ENCODE peak calls at places on chromosomes 11 and 22, in six cellular contexts. U is retinal pigment epithelial cell, V is RWPE1, L is GM12878, Q is heart left ventricle, N is Caco-2. E is an unnamed sample.

GRCh38 chr11:102191832-102192231 is 81.6 kb downstream of the YAP1 start:
- DNase-seq in V (no peak), L (no peak), N (no peak), U (no peak), Q (no peak), E (peak)

GRCh38 chr11:14414470-14415461 is 55.8 kb upstream of the RRAS2 start:
- DNase-seq in U (no peak), N (no peak), V (no peak), Q (no peak), L (peak), E (no peak)

GRCh38 chr11:66340596-66341501 is 4.1 kb downstream of the BRMS1 start:
- DNase-seq in V (no peak), Q (no peak), L (no peak), U (no peak), N (no peak), E (no peak)

GRCh38 chr11:88801484-88802123 is 264.2 kb downstream of the GRM5 start:
- DNase-seq in Q (no peak), V (no peak), N (no peak), L (no peak), U (no peak), E (no peak)

GRCh38 chr11:33867566-33867965 is 24.3 kb downstream of the LMO2 start:
- DNase-seq in N (no peak), L (no peak), Q (no peak), U (no peak), V (no peak), E (no peak)

GRCh38 chr11:37474889-37475288 is 876.9 kb upstream of the RAG2 start:
- DNase-seq in V (no peak), U (no peak), Q (no peak), L (no peak), N (no peak), E (no peak)

GRCh38 chr22:31947296-31947695 is 3.0 kb downstream of the YWHAH start:
- DNase-seq in Q (no peak), L (no peak), N (no peak), V (peak), U (no peak), E (peak)

GRCh38 chr22:28742562-28742962 is 723 bp downstream of the HSCB start:
- DNase-seq in U (no peak), V (no peak), L (no peak), N (no peak), Q (no peak), E (no peak)

GRCh38 chr11:75626692-75627536 is 41.9 kb downstream of the MAP6 start:
- DNase-seq in U (no peak), L (no peak), Q (no peak), V (no peak), N (no peak), E (no peak)

GRCh38 chr11:19628018-19628417 is 84.6 kb upstream of the NAV2 start:
- DNase-seq in U (no peak), Q (peak), L (no peak), N (no peak), V (peak), E (peak)

GRCh38 chr11:91837649-91838330 is 386.8 kb upstream of the FAT3 start:
- DNase-seq in N (no peak), U (no peak), V (no peak), Q (no peak), L (no peak), E (no peak)

GRCh38 chr22:39456262-39457046 is at the start of gene MGAT3:
- DNase-seq in Q (no peak), U (no peak), V (no peak), N (no peak), L (no peak), E (no peak)

GRCh38 chr11:61609970-61610347 is 29.1 kb upstream of the SYT7 start:
- DNase-seq in V (no peak), L (no peak), N (peak), U (no peak), Q (no peak), E (no peak)

GRCh38 chr11:76293189-76293631 is 86.9 kb upstream of the WNT11 start:
- DNase-seq in V (no peak), N (no peak), Q (no peak), U (no peak), L (peak), E (no peak)

GRCh38 chr22:46351131-46351735 is 15.7 kb downstream of the TRMU start:
- DNase-seq in V (no peak), Q (no peak), U (no peak), L (no peak), N (no peak), E (no peak)

GRCh38 chr22:44723801-44724200 is 21.8 kb downstream of the PRR5 start:
- DNase-seq in V (peak), N (no peak), U (no peak), Q (no peak), L (peak), E (no peak)

GRCh38 chr22:17300926-17301325 is 68.3 kb upstream of the CECR2 start:
- DNase-seq in N (no peak), U (no peak), L (no peak), Q (no peak), V (no peak), E (no peak)

GRCh38 chr22:26656896-26657851 is at the start of gene MIAT:
- DNase-seq in N (no peak), V (no peak), Q (no peak), U (no peak), L (no peak), E (no peak)

GRCh38 chr11:11985954-11986949 is 22.2 kb downstream of the DKK3 start:
- DNase-seq in U (no peak), L (no peak), Q (no peak), N (no peak), V (no peak), E (no peak)

GRCh38 chr11:96143016-96143670 is 199.9 kb downstream of the MAML2 start:
- DNase-seq in V (no peak), Q (no peak), U (no peak), N (no peak), L (no peak), E (no peak)

GRCh38 chr11:116078101-116078561 is 573.9 kb upstream of the CADM1 start:
- DNase-seq in N (no peak), U (no peak), V (no peak), L (no peak), Q (no peak), E (no peak)

GRCh38 chr11:67420147-67420645 is 4.7 kb downstream of the CARNS1 start:
- DNase-seq in L (no peak), N (no peak), U (no peak), Q (no peak), V (no peak), E (no peak)

GRCh38 chr22:39434243-39434653 is 22.6 kb upstream of the MGAT3 start:
- DNase-seq in N (no peak), V (no peak), U (no peak), L (no peak), Q (peak), E (no peak)

GRCh38 chr11:72072348-72072747 is 8.0 kb downstream of the NUMA1 start:
- DNase-seq in V (peak), U (no peak), Q (no peak), L (no peak), N (peak), E (peak)

GRCh38 chr11:92804388-92804787 is 165.1 kb upstream of the MTNR1B start:
- DNase-seq in Q (no peak), V (no peak), U (no peak), L (no peak), N (no peak), E (no peak)

GRCh38 chr11:77147668-77148321 is 19.7 kb downstream of the MYO7A start:
- DNase-seq in L (no peak), U (no peak), Q (no peak), V (peak), N (no peak), E (no peak)

GRCh38 chr11:37811349-37811748 is 1213.3 kb upstream of the RAG2 start:
- DNase-seq in U (no peak), N (no peak), Q (no peak), V (no peak), L (no peak), E (no peak)

GRCh38 chr11:28123151-28123571 is 15.0 kb downstream of the METTL15 start:
- DNase-seq in Q (no peak), V (no peak), U (no peak), N (no peak), L (no peak), E (peak)

GRCh38 chr11:21814169-21814568 is 378.7 kb upstream of the ANO5 start:
- DNase-seq in V (no peak), N (no peak), Q (no peak), U (peak), L (no peak), E (peak)

GRCh38 chr11:1055109-1055703 is 18.7 kb upstream of the MUC6 start:
- DNase-seq in N (no peak), U (no peak), Q (no peak), L (no peak), V (no peak), E (no peak)

GRCh38 chr22:47370448-47371262 is 608.2 kb downstream of the TBC1D22A start:
- DNase-seq in L (no peak), U (no peak), Q (no peak), V (no peak), N (no peak), E (no peak)

DNA sequence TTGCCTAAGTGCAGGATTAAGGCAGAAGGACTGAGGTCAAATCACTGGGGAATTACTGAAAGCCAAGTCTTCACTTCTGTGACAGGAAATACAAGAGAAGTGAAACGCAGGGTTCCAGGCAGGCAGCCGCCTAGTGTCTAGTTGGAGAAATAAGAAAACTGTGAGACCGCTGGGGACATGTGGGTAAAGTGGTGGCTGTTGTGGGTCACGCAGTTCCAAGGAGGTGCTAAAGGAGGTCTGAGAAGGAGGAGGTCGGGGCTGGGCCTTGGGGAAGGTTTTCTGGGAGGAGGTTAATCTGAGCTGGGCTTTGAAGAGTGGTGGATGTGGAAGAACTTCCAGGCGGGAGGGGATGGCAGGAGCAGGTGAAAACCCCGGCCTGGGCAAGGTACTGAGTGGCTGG is 11.2 kb downstream of the MCM5 start:
- DNase-seq in N (no peak), Q (no peak), V (no peak), U (no peak), L (peak), E (no peak)
- TF ChIP-seq CTCF in N (no peak), Q (no peak), V (no peak), U (no peak), L (peak), E (no peak)

GRCh38 chr11:3046190-3046589 is 11.0 kb downstream of the CARS1 start:
- DNase-seq in N (no peak), L (no peak), V (no peak), Q (no peak), U (no peak), E (no peak)
- TF ChIP-seq CTCF in N (no peak), L (peak), V (no peak), Q (no peak), U (peak), E (no peak)

DNA sequence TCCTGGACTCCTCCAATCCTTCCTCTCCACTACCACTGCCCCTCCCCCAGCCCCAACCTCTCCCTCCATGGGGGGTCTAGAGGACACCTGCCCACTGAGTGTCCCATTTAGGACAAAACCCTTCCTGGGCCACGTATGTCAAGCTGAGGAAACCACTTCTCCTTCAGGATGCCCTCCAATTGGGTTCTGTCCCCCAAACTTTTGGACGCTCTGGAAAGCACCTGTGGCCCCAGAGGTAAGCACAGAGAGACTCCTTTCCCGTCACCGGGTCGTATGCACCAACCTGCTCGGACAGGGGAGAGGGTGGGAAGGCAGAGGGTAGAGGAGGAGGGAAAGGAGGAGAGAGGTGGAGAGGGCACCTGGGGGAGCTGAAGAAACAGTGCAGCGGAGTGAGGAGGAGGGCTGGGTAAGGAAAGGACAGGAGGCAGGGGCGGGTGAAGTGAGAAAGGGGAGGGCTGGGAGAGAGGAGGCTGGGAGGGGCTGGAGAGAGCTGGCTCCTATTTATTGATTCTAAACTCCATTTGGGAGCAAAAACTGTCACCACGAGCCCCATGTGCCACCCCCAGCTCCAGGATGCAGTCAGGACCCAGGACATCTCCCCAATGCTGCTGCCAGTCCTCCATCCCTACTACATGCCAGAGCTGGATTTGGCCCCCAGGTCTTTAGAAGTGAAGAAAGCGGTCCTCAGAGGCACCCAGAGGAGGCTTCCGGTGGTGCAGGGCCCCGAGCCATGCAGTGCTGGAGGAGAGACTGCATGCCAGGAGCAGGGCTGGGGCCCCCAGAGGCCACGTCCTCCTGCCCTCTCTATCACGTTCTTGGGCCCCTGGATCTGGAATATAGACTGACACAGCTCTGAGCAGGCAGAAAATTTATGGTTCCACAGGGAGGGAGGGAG is 53.6 kb downstream of the SLC22A12 start:
- DNase-seq in L (no peak), Q (no peak), U (no peak), V (no peak), N (no peak), E (no peak)
- TF ChIP-seq CTCF in L (peak), Q (no peak), U (peak), V (no peak), N (peak), E (no peak)

DNA sequence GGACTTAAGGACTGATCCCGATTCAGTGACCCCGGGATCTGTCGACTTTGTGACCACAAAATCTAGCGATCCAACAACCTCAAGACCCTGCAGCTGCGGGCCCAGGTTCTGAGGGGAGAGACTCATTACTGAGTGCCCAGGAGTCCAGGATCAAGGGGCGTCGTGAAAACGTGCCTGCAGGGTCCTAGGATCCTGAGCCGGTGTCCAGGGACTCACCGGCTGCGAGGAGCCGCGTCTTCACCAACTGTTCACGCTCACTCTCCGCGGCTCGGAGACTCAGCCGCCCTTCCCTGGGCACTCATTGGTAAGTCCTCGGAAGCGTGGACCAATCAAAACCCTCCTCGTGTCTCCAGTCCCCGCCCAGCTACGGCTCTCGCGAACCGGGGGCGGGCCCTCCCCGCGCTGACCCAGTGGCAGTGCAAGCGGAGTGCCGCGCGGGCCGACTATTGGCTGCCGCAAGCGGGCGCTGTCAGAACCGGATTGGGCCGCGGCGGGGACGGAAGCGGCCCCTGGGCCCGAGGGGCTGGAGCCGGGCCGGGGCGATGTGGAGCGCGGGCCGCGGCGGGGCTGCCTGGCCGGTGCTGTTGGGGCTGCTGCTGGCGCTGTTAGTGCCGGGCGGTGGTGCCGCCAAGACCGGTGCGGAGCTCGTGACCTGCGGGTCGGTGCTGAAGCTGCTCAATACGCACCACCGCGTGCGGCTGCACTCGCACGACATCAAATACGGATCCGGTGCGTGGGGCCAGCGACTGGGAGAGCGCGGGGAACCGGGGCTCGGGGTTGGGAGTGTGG is at the start of gene SDF2L1:
- DNase-seq in N (peak), Q (peak), U (peak), V (peak), L (peak), E (peak)
- TF ChIP-seq CTCF in N (no peak), Q (no peak), U (no peak), V (no peak), L (no peak), E (no peak)

DNA sequence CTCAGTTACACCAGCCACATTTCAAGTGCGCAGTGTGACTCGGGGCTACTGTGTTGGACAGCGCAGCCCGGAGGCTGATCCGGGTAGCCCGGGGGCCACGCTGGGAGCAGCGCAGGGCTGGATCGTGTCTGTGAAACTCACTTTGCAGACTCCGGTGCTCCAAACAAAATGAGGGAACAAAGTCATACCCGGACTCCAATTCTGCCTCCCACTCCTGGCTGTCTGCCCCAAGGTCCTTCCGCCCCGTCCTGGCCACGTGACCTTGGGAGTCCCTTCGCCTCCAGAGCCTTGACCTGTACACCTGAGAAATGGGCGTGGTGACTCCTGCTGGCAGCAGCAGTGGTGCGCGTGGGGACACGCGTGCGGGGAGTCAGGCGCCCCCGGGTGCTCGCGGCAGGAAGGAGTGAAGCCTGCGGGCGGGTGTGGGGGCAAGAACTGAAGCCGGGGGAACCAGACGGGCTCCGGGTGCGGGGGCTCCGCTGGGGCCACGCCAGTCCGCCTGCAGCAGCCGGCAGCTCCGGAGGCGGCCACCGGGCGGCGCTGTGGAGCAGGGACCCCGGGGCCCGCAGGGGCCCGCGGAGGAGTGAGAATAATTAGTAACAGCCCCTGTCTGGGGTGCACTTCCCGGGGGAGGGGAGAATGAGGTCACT is 42.4 kb downstream of the KCNJ4 start:
- DNase-seq in U (no peak), Q (no peak), V (peak), L (no peak), N (no peak), E (no peak)
- TF ChIP-seq CTCF in U (peak), Q (peak), V (peak), L (peak), N (peak), E (peak)

GRCh38 chr22:42070517-42071422 is at the start of gene NAGA:
- DNase-seq in U (peak), L (peak), Q (peak), V (peak), N (peak), E (peak)

GRCh38 chr22:42073568-42074152 is 388 bp upstream of the PHETA2 start:
- DNase-seq in L (no peak), U (no peak), Q (no peak), V (no peak), N (no peak), E (no peak)

GRCh38 chr22:42074846-42075245 is 798 bp downstream of the PHETA2 start:
- DNase-seq in L (no peak), U (no peak), N (no peak), Q (no peak), V (no peak), E (no peak)

GRCh38 chr22:42074153-42074750 is at the start of gene PHETA2:
- DNase-seq in U (no peak), N (peak), L (no peak), V (no peak), Q (peak), E (no peak)

DNA sequence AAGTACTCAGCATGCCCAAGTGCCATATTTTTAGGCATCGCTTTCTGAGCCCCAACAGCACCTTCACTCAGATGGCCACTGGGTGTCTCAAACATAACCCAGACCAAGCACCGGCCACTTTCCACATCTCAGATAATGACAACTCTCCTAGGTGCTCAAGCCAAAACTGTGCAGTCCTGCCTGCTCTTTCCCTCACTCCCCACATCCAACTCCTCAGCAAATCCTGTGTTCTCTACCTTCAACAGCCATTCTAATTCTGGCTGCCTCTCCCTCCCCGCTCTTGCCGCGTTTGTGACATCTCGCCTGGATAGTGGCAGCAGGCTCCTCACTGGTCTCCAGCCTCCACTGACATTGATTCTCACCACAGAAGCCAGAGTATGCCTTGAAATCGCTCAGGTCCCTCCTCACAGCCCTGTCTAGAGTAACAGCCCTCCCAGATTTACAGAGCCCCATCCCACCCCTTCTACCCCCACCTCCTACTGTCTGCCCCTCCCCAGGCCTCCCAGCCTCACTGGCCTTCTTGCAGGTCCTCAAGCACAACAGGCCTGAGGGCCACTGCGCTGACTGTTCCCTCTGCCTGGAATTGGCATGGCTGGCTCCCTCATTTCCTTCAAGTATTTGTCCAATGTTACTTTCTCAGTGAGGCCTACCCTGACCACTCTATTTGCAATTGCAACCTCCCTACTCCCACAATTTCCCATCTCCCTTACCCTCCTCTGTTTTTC is 1.3 kb upstream of the PHETA2 start:
- DNase-seq in N (no peak), V (no peak), L (no peak), U (no peak), Q (no peak), E (no peak)
- TF ChIP-seq CTCF in N (no peak), V (no peak), L (no peak), U (no peak), Q (no peak), E (no peak)